ENCODE peak calls at places on chromosomes 4 and X, in six cellular contexts. One of them, this sample, is unnamed.

GRCh38 chr4:4864443-4864939 is 5.0 kb downstream of the MSX1 start:
- DNase-seq in ovary: no peak
- DNase-seq in heart left ventricle: no peak
- DNase-seq in GM12892: no peak
- DNase-seq in adrenal gland: no peak
- DNase-seq in H54: no peak
- DNase-seq in this sample: no peak

GRCh38 chrX:19715711-19716638 is 171.4 kb downstream of the SH3KBP1 start:
- DNase-seq in H54: no peak
- DNase-seq in GM12892: no peak
- DNase-seq in adrenal gland: no peak
- DNase-seq in ovary: no peak
- DNase-seq in heart left ventricle: no peak
- DNase-seq in this sample: no peak

GRCh38 chrX:19627533-19627932 is 112.2 kb upstream of the MAP3K15 start:
- DNase-seq in ovary: no peak
- DNase-seq in H54: no peak
- DNase-seq in GM12892: no peak
- DNase-seq in adrenal gland: no peak
- DNase-seq in heart left ventricle: no peak
- DNase-seq in this sample: no peak

GRCh38 chr4:99473131-99473530 is 37.7 kb upstream of the C4orf17 start:
- DNase-seq in ovary: no peak
- DNase-seq in heart left ventricle: no peak
- DNase-seq in GM12892: no peak
- DNase-seq in H54: no peak
- DNase-seq in adrenal gland: no peak
- DNase-seq in this sample: no peak

GRCh38 chr4:86878640-86879039 is 13.6 kb downstream of the C4orf36 start:
- DNase-seq in heart left ventricle: no peak
- DNase-seq in GM12892: no peak
- DNase-seq in adrenal gland: no peak
- DNase-seq in H54: no peak
- DNase-seq in ovary: no peak
- DNase-seq in this sample: no peak

GRCh38 chr4:122917731-122918130 is 4.7 kb downstream of the NUDT6 start:
- DNase-seq in adrenal gland: no peak
- DNase-seq in ovary: no peak
- DNase-seq in heart left ventricle: no peak
- DNase-seq in H54: no peak
- DNase-seq in GM12892: no peak
- DNase-seq in this sample: no peak

GRCh38 chr4:89358935-89359364 is 51.4 kb upstream of the GPRIN3 start:
- DNase-seq in heart left ventricle: no peak
- DNase-seq in H54: no peak
- DNase-seq in GM12892: no peak
- DNase-seq in adrenal gland: no peak
- DNase-seq in ovary: no peak
- DNase-seq in this sample: no peak

GRCh38 chr4:14178421-14178820 is 550.9 kb upstream of the BOD1L1 start:
- DNase-seq in adrenal gland: no peak
- DNase-seq in heart left ventricle: no peak
- DNase-seq in GM12892: no peak
- DNase-seq in ovary: no peak
- DNase-seq in H54: no peak
- DNase-seq in this sample: no peak

GRCh38 chrX:88584283-88584682 is 162.7 kb upstream of the CPXCR1 start:
- DNase-seq in GM12892: no peak
- DNase-seq in H54: no peak
- DNase-seq in ovary: no peak
- DNase-seq in heart left ventricle: no peak
- DNase-seq in adrenal gland: no peak
- DNase-seq in this sample: no peak

GRCh38 chr4:182643801-182644311 is 273.3 kb downstream of the DCTD start:
- DNase-seq in GM12892: no peak
- DNase-seq in heart left ventricle: peak; percentile 79
- DNase-seq in H54: no peak
- DNase-seq in ovary: no peak
- DNase-seq in adrenal gland: no peak
- DNase-seq in this sample: no peak

GRCh38 chr4:182338059-182338458 is 94.9 kb downstream of the TENM3 start:
- DNase-seq in ovary: no peak
- DNase-seq in heart left ventricle: no peak
- DNase-seq in GM12892: no peak
- DNase-seq in adrenal gland: no peak
- DNase-seq in H54: no peak
- DNase-seq in this sample: no peak

GRCh38 chrX:9940397-9940796 is 26.8 kb upstream of the CLDN34 start:
- DNase-seq in H54: peak; percentile 52
- DNase-seq in adrenal gland: no peak
- DNase-seq in GM12892: no peak
- DNase-seq in heart left ventricle: no peak
- DNase-seq in ovary: no peak
- DNase-seq in this sample: no peak

GRCh38 chr4:85659626-85660213 is 184.8 kb downstream of the ARHGAP24 start:
- DNase-seq in adrenal gland: no peak
- DNase-seq in GM12892: no peak
- DNase-seq in heart left ventricle: no peak
- DNase-seq in H54: no peak
- DNase-seq in ovary: no peak
- DNase-seq in this sample: no peak

GRCh38 chr4:68864438-68865177 is 48.8 kb downstream of the UGT2B10 start:
- DNase-seq in GM12892: no peak
- DNase-seq in adrenal gland: no peak
- DNase-seq in ovary: no peak
- DNase-seq in heart left ventricle: no peak
- DNase-seq in H54: no peak
- DNase-seq in this sample: peak; percentile 63

GRCh38 chrX:40474205-40474626 is 106.6 kb upstream of the ATP6AP2 start:
- DNase-seq in adrenal gland: no peak
- DNase-seq in ovary: no peak
- DNase-seq in heart left ventricle: peak; percentile 32
- DNase-seq in H54: no peak
- DNase-seq in GM12892: no peak
- DNase-seq in this sample: peak; percentile 27

GRCh38 chrX:109943740-109944092 is 59.2 kb upstream of the TMEM164 start:
- DNase-seq in heart left ventricle: no peak
- DNase-seq in ovary: no peak
- DNase-seq in adrenal gland: no peak
- DNase-seq in GM12892: no peak
- DNase-seq in H54: no peak
- DNase-seq in this sample: no peak

GRCh38 chr4:90127706-90128345 is 632 bp downstream of the CCSER1 start:
- DNase-seq in adrenal gland: no peak
- DNase-seq in GM12892: no peak
- DNase-seq in ovary: peak; percentile 14
- DNase-seq in heart left ventricle: peak; percentile 28
- DNase-seq in H54: no peak
- DNase-seq in this sample: peak; percentile 50

GRCh38 chrX:16212024-16212423 is 44.7 kb downstream of the MAGEB17 start:
- DNase-seq in GM12892: no peak
- DNase-seq in ovary: no peak
- DNase-seq in heart left ventricle: no peak
- DNase-seq in adrenal gland: no peak
- DNase-seq in H54: no peak
- DNase-seq in this sample: no peak

GRCh38 chr4:25489221-25489797 is 112.2 kb downstream of the ANAPC4 start:
- DNase-seq in heart left ventricle: no peak
- DNase-seq in GM12892: no peak
- DNase-seq in H54: no peak
- DNase-seq in adrenal gland: no peak
- DNase-seq in ovary: no peak
- DNase-seq in this sample: no peak

GRCh38 chr4:149031399-149031798 is 589.2 kb upstream of the NR3C2 start:
- DNase-seq in heart left ventricle: no peak
- DNase-seq in GM12892: no peak
- DNase-seq in adrenal gland: no peak
- DNase-seq in ovary: no peak
- DNase-seq in H54: no peak
- DNase-seq in this sample: no peak

GRCh38 chr4:117773067-117773946 is 261.0 kb upstream of the NDST3 start:
- DNase-seq in adrenal gland: no peak
- DNase-seq in heart left ventricle: no peak
- DNase-seq in H54: no peak
- DNase-seq in GM12892: no peak
- DNase-seq in ovary: no peak
- DNase-seq in this sample: peak; percentile 42

GRCh38 chrX:55777596-55777995 is 60.0 kb downstream of the RRAGB start:
- DNase-seq in adrenal gland: no peak
- DNase-seq in H54: no peak
- DNase-seq in GM12892: no peak
- DNase-seq in heart left ventricle: no peak
- DNase-seq in ovary: no peak
- DNase-seq in this sample: no peak

GRCh38 chr4:119628281-119629141 is at the start of gene PDE5A:
- DNase-seq in heart left ventricle: peak; percentile 76
- DNase-seq in GM12892: peak; percentile 57
- DNase-seq in H54: peak; percentile 50
- DNase-seq in adrenal gland: peak; percentile 76
- DNase-seq in ovary: peak; percentile 74
- DNase-seq in this sample: peak; percentile 83
- TF ChIP-seq POLR2A in heart left ventricle: no peak
- TF ChIP-seq POLR2A in GM12892: no peak
- TF ChIP-seq POLR2A in H54: no peak
- TF ChIP-seq POLR2A in adrenal gland: no peak
- TF ChIP-seq POLR2A in ovary: no peak
- TF ChIP-seq POLR2A in this sample: no peak

GRCh38 chrX:115387327-115387726 is 97.8 kb downstream of the LUZP4 start:
- DNase-seq in ovary: no peak
- DNase-seq in GM12892: no peak
- DNase-seq in adrenal gland: no peak
- DNase-seq in heart left ventricle: no peak
- DNase-seq in H54: no peak
- DNase-seq in this sample: no peak

GRCh38 chrX:115392031-115392430 is 102.5 kb downstream of the LUZP4 start:
- DNase-seq in H54: no peak
- DNase-seq in GM12892: no peak
- DNase-seq in ovary: no peak
- DNase-seq in heart left ventricle: no peak
- DNase-seq in adrenal gland: no peak
- DNase-seq in this sample: no peak

GRCh38 chrX:115388879-115389278 is 99.4 kb downstream of the LUZP4 start:
- DNase-seq in GM12892: no peak
- DNase-seq in ovary: no peak
- DNase-seq in H54: no peak
- DNase-seq in heart left ventricle: no peak
- DNase-seq in adrenal gland: no peak
- DNase-seq in this sample: no peak

GRCh38 chrX:115392871-115393270 is 103.4 kb downstream of the LUZP4 start:
- DNase-seq in H54: no peak
- DNase-seq in ovary: no peak
- DNase-seq in GM12892: no peak
- DNase-seq in adrenal gland: no peak
- DNase-seq in heart left ventricle: no peak
- DNase-seq in this sample: no peak

DNA sequence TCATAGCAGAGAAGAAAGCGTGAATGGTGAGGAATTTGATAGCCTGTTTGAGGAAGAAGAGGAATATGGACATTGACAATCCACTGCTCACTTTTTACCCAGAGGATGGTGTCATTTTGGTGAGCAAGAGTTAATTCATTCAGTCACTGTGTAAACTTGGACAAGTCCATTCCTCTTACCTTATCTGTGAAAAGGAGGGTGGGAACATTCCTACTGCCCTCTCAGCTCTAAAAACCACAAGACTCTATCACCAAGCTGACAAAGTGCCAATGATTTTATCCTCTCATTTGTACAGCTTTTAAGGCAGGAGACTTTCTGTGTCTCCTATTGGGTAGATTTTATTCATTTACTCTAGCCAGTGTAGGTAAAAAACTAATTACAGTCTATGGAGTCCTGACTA is 103.8 kb downstream of the LUZP4 start:
- DNase-seq in ovary: no peak
- DNase-seq in heart left ventricle: no peak
- DNase-seq in H54: no peak
- DNase-seq in GM12892: no peak
- DNase-seq in adrenal gland: no peak
- DNase-seq in this sample: no peak
- TF ChIP-seq POLR2A in ovary: no peak
- TF ChIP-seq POLR2A in heart left ventricle: no peak
- TF ChIP-seq POLR2A in H54: no peak
- TF ChIP-seq POLR2A in GM12892: no peak
- TF ChIP-seq POLR2A in adrenal gland: no peak
- TF ChIP-seq POLR2A in this sample: no peak

DNA sequence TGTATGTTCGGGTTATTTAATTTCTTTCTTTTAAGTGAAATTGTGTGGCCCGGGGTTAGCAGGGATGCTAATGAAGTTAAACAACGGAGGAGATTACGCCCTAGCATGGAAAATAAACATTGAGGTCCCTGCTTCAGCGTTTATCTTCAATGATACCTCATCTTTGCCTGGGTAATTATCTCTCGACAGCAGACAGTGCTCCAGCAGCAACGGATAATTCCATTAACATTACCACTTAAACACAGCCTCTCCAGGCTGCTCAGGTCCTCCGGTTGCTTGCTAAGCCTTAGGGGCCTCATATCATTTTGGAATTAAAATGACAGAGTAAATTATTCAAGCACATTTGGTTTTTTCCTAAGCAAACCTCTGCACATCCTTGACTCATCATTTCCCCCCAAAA is 281.5 kb upstream of the KLF3 start:
- DNase-seq in adrenal gland: no peak
- DNase-seq in GM12892: no peak
- DNase-seq in H54: no peak
- DNase-seq in ovary: no peak
- DNase-seq in heart left ventricle: no peak
- DNase-seq in this sample: no peak
- TF ChIP-seq POLR2A in adrenal gland: no peak
- TF ChIP-seq POLR2A in GM12892: no peak
- TF ChIP-seq POLR2A in H54: no peak
- TF ChIP-seq POLR2A in ovary: no peak
- TF ChIP-seq POLR2A in heart left ventricle: no peak
- TF ChIP-seq POLR2A in this sample: no peak

DNA sequence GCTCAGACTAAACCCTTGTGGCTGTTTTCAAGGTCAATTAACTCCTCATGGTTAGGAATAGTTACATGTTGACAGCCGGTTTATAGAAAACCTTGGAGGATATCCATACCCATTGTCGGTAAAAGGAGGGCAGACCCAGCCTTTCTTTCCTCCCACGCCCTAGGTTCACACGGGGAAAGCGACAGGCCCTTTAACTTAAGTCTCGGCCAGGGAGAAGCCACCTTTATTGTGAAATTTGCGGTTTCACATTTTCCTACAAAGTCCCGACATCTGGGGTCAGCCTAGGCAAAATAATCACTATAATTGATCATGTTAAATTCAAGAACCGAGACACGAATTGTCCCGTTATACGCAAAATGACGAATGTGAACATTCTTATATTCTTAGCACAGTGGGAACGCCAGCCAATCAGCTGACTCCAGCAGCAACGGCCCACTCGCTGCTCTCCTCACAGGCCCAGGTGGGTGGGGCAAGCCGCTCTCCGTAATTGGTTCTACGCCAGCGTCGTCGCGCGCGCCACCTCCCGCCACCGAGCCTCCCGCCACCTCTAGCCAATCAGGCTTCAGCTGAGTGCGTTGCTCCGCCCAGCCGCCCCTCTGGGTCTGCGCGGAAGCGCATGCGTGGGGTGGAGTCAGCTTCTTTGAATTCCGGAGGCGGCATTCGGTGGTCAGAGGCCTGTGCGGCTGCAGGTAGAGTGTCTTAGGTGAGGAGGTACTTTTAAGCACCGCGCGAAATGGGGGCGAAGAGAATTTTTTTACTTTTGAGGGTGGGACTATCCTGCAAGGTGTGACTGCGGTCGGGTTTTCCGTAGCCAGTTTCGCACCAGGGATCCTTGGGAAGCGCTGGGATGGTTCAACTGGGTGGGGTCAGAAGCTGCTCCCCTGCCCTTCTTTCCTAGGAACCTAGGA is at the start of gene CENPI:
- DNase-seq in heart left ventricle: peak; percentile 95
- DNase-seq in adrenal gland: peak; percentile 93
- DNase-seq in H54: peak; percentile 79
- DNase-seq in GM12892: peak; percentile 79
- DNase-seq in ovary: peak; percentile 90
- DNase-seq in this sample: peak; percentile 93
- TF ChIP-seq POLR2A in heart left ventricle: peak; percentile 63
- TF ChIP-seq POLR2A in adrenal gland: no peak
- TF ChIP-seq POLR2A in H54: peak; percentile 44
- TF ChIP-seq POLR2A in GM12892: peak; percentile 52
- TF ChIP-seq POLR2A in ovary: peak; percentile 38
- TF ChIP-seq POLR2A in this sample: no peak

This sample was measured in stomach.